ENCODE peak calls at places on chromosomes 3 and 15, in five cellular contexts. V is brain microvascular endothelial cell, L is BE2C, A is ovary, C is heart right ventricle. F is an unnamed sample.

GRCh38 chr3:194080473-194080872 is 55.5 kb upstream of the HES1 start:
- DNase-seq in V (no peak), L (no peak), A (no peak), C (no peak), F (no peak)

GRCh38 chr3:149575213-149575961 is 82.4 kb downstream of the WWTR1 start:
- DNase-seq in V (peak), L (peak), A (peak), C (peak), F (no peak)

GRCh38 chr15:66298803-66299251 is 5.5 kb downstream of the DIS3L start:
- DNase-seq in V (no peak), L (peak), A (no peak), C (no peak), F (no peak)

GRCh38 chr3:71101014-71101413 is 482.5 kb downstream of the FOXP1 start:
- DNase-seq in V (no peak), L (no peak), A (no peak), C (no peak), F (peak)

GRCh38 chr15:48645558-48646330 is at the start of gene FBN1:
- DNase-seq in V (peak), L (peak), A (peak), C (peak), F (peak)

GRCh38 chr3:53846134-53846850 is at the start of the genes CHDH and IL17RB:
- DNase-seq in V (no peak), L (peak), A (peak), C (peak), F (no peak)

GRCh38 chr3:171223396-171223795 is 196.9 kb upstream of the SLC2A2 start:
- DNase-seq in V (no peak), L (no peak), A (no peak), C (no peak), F (no peak)

GRCh38 chr15:40421246-40422157 is 15.9 kb downstream of the IVD start:
- DNase-seq in V (peak), L (peak), A (peak), C (peak), F (no peak)

GRCh38 chr3:122928396-122929187 is 99.0 kb downstream of the SEMA5B start:
- DNase-seq in V (no peak), L (no peak), A (no peak), C (no peak), F (no peak)

GRCh38 chr3:39075910-39076309 is 24.1 kb downstream of the WDR48 start:
- DNase-seq in V (no peak), L (no peak), A (no peak), C (no peak), F (no peak)

DNA sequence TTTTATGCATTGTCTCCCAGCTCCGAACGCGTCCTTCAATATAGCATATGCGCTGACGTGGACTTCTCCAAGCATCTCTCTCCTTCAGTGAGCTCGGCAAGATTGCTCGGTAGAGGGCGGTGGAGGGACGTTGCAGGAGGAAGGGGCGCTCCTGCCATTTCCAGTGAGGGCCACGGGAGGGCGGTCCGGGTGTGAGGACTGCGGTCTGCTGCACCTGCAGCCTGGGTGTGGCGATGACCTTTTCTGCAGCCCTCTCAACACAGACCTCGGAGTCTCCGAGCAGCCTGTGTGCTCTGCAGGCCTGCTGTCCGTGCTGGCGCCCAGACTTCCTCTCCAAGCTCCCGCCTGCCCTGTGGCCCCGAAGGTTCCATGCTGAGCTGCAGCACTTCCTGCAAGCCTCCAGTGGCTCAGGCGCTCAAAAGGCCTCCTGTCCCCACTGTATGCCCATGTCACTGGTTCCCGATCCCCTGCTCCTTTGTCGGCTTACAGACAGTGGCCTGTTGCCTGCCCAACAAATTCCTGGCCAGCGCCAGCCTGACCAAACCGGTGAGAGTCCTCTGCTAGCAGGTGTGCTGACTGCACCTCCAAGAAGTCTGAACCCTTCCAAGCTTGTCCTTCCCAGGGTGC is 8.9 kb upstream of the RTP3 start:
- DNase-seq in V (peak), L (peak), A (peak), C (peak), F (peak)
- H3K4me3 ChIP-seq in V (no peak), L (no peak), A (no peak), C (peak), F (no peak)

GRCh38 chr3:47513125-47513929 is at the start of gene ELP6:
- DNase-seq in V (peak), L (peak), A (peak), C (peak), F (no peak)
- TF ChIP-seq CTCF in V (peak), L (peak), A (peak), C (peak), F (peak)

DNA sequence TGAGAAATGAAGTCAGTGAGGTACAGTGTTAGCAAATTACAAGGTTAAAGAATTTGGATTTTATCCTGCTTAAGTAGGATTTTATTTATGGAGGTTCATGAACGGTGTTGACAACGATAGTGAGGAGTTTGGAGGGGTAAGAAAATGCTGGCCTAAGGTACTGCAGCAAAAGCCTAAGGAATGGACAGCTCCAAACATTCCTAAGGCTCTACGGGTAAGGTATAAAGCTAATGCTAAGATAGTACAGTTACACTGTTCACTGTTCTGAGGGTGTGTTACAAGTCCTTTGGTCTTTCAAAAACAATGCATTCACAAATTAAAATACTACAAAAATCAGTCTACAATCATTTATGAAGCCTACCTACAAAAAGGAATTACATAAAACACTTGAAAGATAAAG is 7.3 kb downstream of the MTMR10 start:
- DNase-seq in V (no peak), L (no peak), A (no peak), C (no peak), F (no peak)
- H3K4me3 ChIP-seq in V (no peak), L (no peak), A (no peak), C (peak), F (no peak)

DNA sequence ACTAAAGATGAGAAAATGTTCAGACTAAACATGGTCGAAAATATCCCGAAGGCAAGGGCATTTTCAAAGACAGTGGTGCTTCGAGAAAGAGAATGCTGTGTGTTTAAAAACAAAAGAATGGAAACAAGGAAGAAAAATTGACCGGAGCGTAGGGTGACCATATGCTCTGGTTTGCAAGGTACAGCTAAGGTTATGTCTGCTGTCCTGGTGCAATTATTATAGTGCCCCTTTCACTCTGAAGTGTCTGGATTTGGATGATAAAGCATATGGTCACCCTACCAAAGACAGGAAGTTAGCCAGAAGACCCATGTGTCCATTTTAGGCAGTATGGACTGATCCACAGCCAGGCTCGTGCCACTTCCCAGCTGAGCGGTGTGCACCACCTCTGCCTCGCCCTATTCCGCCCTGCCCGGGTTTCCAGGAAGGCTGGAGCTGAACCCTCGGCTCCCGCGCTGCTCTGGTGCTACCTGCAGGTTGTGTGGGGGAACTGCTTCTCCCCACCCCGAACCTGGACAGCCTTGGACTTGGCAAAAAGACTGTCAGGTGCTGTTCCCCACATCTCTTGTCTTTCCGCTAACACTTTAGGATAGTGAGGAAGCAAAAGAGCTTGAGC is 25.2 kb downstream of the GOLGA6D start:
- DNase-seq in V (peak), L (peak), A (no peak), C (no peak), F (no peak)
- TF ChIP-seq CTCF in V (peak), L (peak), A (no peak), C (no peak), F (peak)